ENCODE peak calls at places on chromosomes 13 and 19, in nine cellular contexts. One of them, this sample, is unnamed.

GRCh38 chr19:5850743-5851293 is 431 bp downstream of the FUT3 start:
- DNase-seq in OCI-LY7: peak
- DNase-seq in lower lobe of right lung: peak
- DNase-seq in H1: no peak
- DNase-seq in A549: no peak
- DNase-seq in bronchial epithelial cell: peak
- DNase-seq in mammary epithelial cell: peak
- DNase-seq in foreskin fibroblast: peak
- DNase-seq in Panc1: no peak
- DNase-seq in this sample: no peak

GRCh38 chr13:80717834-80718233 is 376.9 kb upstream of the SPRY2 start:
- DNase-seq in OCI-LY7: no peak
- DNase-seq in lower lobe of right lung: no peak
- DNase-seq in H1: no peak
- DNase-seq in A549: no peak
- DNase-seq in bronchial epithelial cell: no peak
- DNase-seq in mammary epithelial cell: no peak
- DNase-seq in foreskin fibroblast: no peak
- DNase-seq in Panc1: no peak
- DNase-seq in this sample: no peak

GRCh38 chr19:42316223-42317211 is 3.4 kb downstream of the TMEM145 start:
- DNase-seq in OCI-LY7: peak
- DNase-seq in lower lobe of right lung: peak
- DNase-seq in H1: no peak
- DNase-seq in A549: peak
- DNase-seq in bronchial epithelial cell: no peak
- DNase-seq in mammary epithelial cell: no peak
- DNase-seq in foreskin fibroblast: no peak
- DNase-seq in Panc1: no peak
- DNase-seq in this sample: peak

GRCh38 chr19:7701049-7701653 is 780 bp downstream of the FCER2 start:
- DNase-seq in OCI-LY7: no peak
- DNase-seq in lower lobe of right lung: no peak
- DNase-seq in H1: no peak
- DNase-seq in A549: no peak
- DNase-seq in bronchial epithelial cell: no peak
- DNase-seq in mammary epithelial cell: no peak
- DNase-seq in foreskin fibroblast: no peak
- DNase-seq in Panc1: no peak
- DNase-seq in this sample: peak

GRCh38 chr19:55146078-55146647 is 2.8 kb downstream of the TNNT1 start:
- DNase-seq in OCI-LY7: peak
- DNase-seq in lower lobe of right lung: no peak
- DNase-seq in H1: peak
- DNase-seq in A549: peak
- DNase-seq in bronchial epithelial cell: no peak
- DNase-seq in mammary epithelial cell: peak
- DNase-seq in foreskin fibroblast: no peak
- DNase-seq in Panc1: no peak
- DNase-seq in this sample: no peak

GRCh38 chr19:53365134-53365898 is at the start of gene ZNF525:
- DNase-seq in OCI-LY7: peak
- DNase-seq in lower lobe of right lung: peak
- DNase-seq in H1: peak
- DNase-seq in A549: peak
- DNase-seq in bronchial epithelial cell: peak
- DNase-seq in mammary epithelial cell: peak
- DNase-seq in foreskin fibroblast: peak
- DNase-seq in Panc1: peak
- DNase-seq in this sample: peak

GRCh38 chr19:8827277-8827676 is 4.8 kb downstream of the ZNF558 start:
- DNase-seq in OCI-LY7: no peak
- DNase-seq in lower lobe of right lung: no peak
- DNase-seq in H1: no peak
- DNase-seq in A549: no peak
- DNase-seq in bronchial epithelial cell: no peak
- DNase-seq in mammary epithelial cell: no peak
- DNase-seq in foreskin fibroblast: no peak
- DNase-seq in Panc1: no peak
- DNase-seq in this sample: no peak

GRCh38 chr13:105016266-105016665 is 1519.2 kb downstream of the EFNB2 start:
- DNase-seq in OCI-LY7: no peak
- DNase-seq in lower lobe of right lung: no peak
- DNase-seq in H1: no peak
- DNase-seq in A549: no peak
- DNase-seq in bronchial epithelial cell: no peak
- DNase-seq in mammary epithelial cell: no peak
- DNase-seq in foreskin fibroblast: no peak
- DNase-seq in Panc1: no peak
- DNase-seq in this sample: no peak

GRCh38 chr13:49140910-49141611 is 79.1 kb upstream of the MLNR start:
- DNase-seq in OCI-LY7: no peak
- DNase-seq in lower lobe of right lung: no peak
- DNase-seq in H1: no peak
- DNase-seq in A549: no peak
- DNase-seq in bronchial epithelial cell: no peak
- DNase-seq in mammary epithelial cell: no peak
- DNase-seq in foreskin fibroblast: no peak
- DNase-seq in Panc1: no peak
- DNase-seq in this sample: no peak

GRCh38 chr13:113851826-113852535 is 11.9 kb downstream of the GAS6 start:
- DNase-seq in OCI-LY7: no peak
- DNase-seq in lower lobe of right lung: no peak
- DNase-seq in H1: peak
- DNase-seq in A549: no peak
- DNase-seq in bronchial epithelial cell: no peak
- DNase-seq in mammary epithelial cell: no peak
- DNase-seq in foreskin fibroblast: no peak
- DNase-seq in Panc1: no peak
- DNase-seq in this sample: no peak

GRCh38 chr13:57832187-57832586 is 200.6 kb downstream of the PCDH17 start:
- DNase-seq in OCI-LY7: no peak
- DNase-seq in lower lobe of right lung: no peak
- DNase-seq in H1: no peak
- DNase-seq in A549: no peak
- DNase-seq in bronchial epithelial cell: no peak
- DNase-seq in mammary epithelial cell: no peak
- DNase-seq in foreskin fibroblast: no peak
- DNase-seq in Panc1: no peak
- DNase-seq in this sample: no peak

GRCh38 chr19:10191347-10191746 is 3.4 kb downstream of the DNMT1 start:
- DNase-seq in OCI-LY7: no peak
- DNase-seq in lower lobe of right lung: no peak
- DNase-seq in H1: no peak
- DNase-seq in A549: peak
- DNase-seq in bronchial epithelial cell: no peak
- DNase-seq in mammary epithelial cell: no peak
- DNase-seq in foreskin fibroblast: peak
- DNase-seq in Panc1: no peak
- DNase-seq in this sample: no peak

GRCh38 chr19:4326837-4327251 is 11.8 kb downstream of the STAP2 start:
- DNase-seq in OCI-LY7: no peak
- DNase-seq in lower lobe of right lung: no peak
- DNase-seq in H1: peak
- DNase-seq in A549: no peak
- DNase-seq in bronchial epithelial cell: no peak
- DNase-seq in mammary epithelial cell: no peak
- DNase-seq in foreskin fibroblast: no peak
- DNase-seq in Panc1: no peak
- DNase-seq in this sample: no peak

GRCh38 chr19:9945319-9945966 is 9.1 kb upstream of the OLFM2 start:
- DNase-seq in OCI-LY7: no peak
- DNase-seq in lower lobe of right lung: peak
- DNase-seq in H1: no peak
- DNase-seq in A549: peak
- DNase-seq in bronchial epithelial cell: peak
- DNase-seq in mammary epithelial cell: peak
- DNase-seq in foreskin fibroblast: peak
- DNase-seq in Panc1: no peak
- DNase-seq in this sample: no peak

GRCh38 chr13:84574851-84575250 is 692.6 kb upstream of the SLITRK1 start:
- DNase-seq in OCI-LY7: no peak
- DNase-seq in lower lobe of right lung: no peak
- DNase-seq in H1: no peak
- DNase-seq in A549: peak
- DNase-seq in bronchial epithelial cell: peak
- DNase-seq in mammary epithelial cell: no peak
- DNase-seq in foreskin fibroblast: peak
- DNase-seq in Panc1: no peak
- DNase-seq in this sample: no peak
- TF ChIP-seq CTCF in OCI-LY7: peak
- TF ChIP-seq CTCF in lower lobe of right lung: no peak
- TF ChIP-seq CTCF in H1: no peak
- TF ChIP-seq CTCF in A549: no peak
- TF ChIP-seq CTCF in bronchial epithelial cell: peak
- TF ChIP-seq CTCF in mammary epithelial cell: peak
- TF ChIP-seq CTCF in foreskin fibroblast: peak
- TF ChIP-seq CTCF in Panc1: peak
- TF ChIP-seq CTCF in this sample: no peak

DNA sequence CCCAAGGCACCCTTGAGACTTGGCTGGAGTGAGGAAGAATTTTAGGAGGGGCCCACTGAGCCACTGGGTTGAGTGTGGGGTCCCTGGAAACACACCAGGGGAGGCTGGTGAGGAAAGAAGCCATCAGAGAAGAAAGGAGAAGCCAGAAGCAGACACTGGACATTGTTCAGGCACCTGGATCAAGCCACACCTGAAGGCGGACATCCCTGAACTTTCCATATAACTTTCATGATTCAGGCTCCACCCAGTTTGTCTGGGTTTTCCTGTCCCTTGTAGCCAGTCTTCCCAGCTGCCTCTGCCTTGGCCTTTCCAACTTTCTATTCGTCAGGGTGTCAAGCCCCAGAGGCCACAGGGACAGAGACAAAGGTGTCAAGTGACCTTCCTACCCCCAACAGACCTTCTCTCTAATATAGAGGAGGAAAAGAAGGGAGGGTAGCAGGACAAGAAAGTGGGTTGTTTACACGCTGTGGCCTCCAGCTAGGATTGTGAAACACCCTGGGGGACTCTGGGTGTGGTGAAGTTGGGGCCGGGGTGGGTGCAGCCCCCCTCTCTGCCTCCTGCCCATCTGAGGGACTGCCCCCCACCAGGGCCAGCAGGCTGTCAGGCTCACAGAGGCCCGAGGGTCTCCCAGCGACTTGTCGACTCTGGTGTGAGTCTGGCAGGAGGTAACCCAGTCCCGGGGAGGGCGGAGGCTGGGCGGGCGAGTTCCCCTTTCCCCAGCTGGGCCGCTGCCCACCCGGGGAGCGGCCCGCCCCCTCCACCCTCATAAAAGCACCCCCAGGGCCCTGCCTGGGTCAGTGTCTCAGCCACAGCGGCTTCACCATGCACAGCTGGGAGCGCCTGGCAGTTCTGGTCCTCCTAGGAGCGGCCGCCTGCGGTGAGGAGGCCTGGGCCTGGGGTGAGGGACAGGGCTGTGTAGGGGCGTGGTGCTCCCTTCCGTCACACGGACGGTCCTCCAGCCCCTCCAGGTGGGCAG is at the start of gene CFD:
- DNase-seq in OCI-LY7: no peak
- DNase-seq in lower lobe of right lung: peak
- DNase-seq in H1: no peak
- DNase-seq in A549: no peak
- DNase-seq in bronchial epithelial cell: no peak
- DNase-seq in mammary epithelial cell: no peak
- DNase-seq in foreskin fibroblast: no peak
- DNase-seq in Panc1: no peak
- DNase-seq in this sample: no peak
- H3K4me3 ChIP-seq in OCI-LY7: peak
- H3K4me3 ChIP-seq in lower lobe of right lung: peak
- H3K4me3 ChIP-seq in H1: no peak
- H3K4me3 ChIP-seq in A549: peak
- H3K4me3 ChIP-seq in bronchial epithelial cell: peak
- H3K4me3 ChIP-seq in mammary epithelial cell: no peak
- H3K4me3 ChIP-seq in foreskin fibroblast: peak
- H3K4me3 ChIP-seq in Panc1: peak
- H3K4me3 ChIP-seq in this sample: no peak

GRCh38 chr13:72652681-72653080 is 74.7 kb downstream of the MZT1 start:
- DNase-seq in OCI-LY7: no peak
- DNase-seq in lower lobe of right lung: no peak
- DNase-seq in H1: no peak
- DNase-seq in A549: no peak
- DNase-seq in bronchial epithelial cell: peak
- DNase-seq in mammary epithelial cell: peak
- DNase-seq in foreskin fibroblast: no peak
- DNase-seq in Panc1: no peak
- DNase-seq in this sample: no peak

GRCh38 chr13:72648513-72649065 is 78.8 kb downstream of the MZT1 start:
- DNase-seq in OCI-LY7: no peak
- DNase-seq in lower lobe of right lung: no peak
- DNase-seq in H1: no peak
- DNase-seq in A549: peak
- DNase-seq in bronchial epithelial cell: no peak
- DNase-seq in mammary epithelial cell: no peak
- DNase-seq in foreskin fibroblast: no peak
- DNase-seq in Panc1: no peak
- DNase-seq in this sample: no peak

GRCh38 chr13:72656357-72656756 is 71.1 kb downstream of the MZT1 start:
- DNase-seq in OCI-LY7: no peak
- DNase-seq in lower lobe of right lung: no peak
- DNase-seq in H1: no peak
- DNase-seq in A549: no peak
- DNase-seq in bronchial epithelial cell: no peak
- DNase-seq in mammary epithelial cell: no peak
- DNase-seq in foreskin fibroblast: no peak
- DNase-seq in Panc1: no peak
- DNase-seq in this sample: no peak

GRCh38 chr13:72645521-72645920 is 81.9 kb downstream of the MZT1 start:
- DNase-seq in OCI-LY7: no peak
- DNase-seq in lower lobe of right lung: no peak
- DNase-seq in H1: no peak
- DNase-seq in A549: no peak
- DNase-seq in bronchial epithelial cell: no peak
- DNase-seq in mammary epithelial cell: no peak
- DNase-seq in foreskin fibroblast: no peak
- DNase-seq in Panc1: no peak
- DNase-seq in this sample: no peak

GRCh38 chr13:72651196-72651595 is 76.2 kb downstream of the MZT1 start:
- DNase-seq in OCI-LY7: no peak
- DNase-seq in lower lobe of right lung: no peak
- DNase-seq in H1: no peak
- DNase-seq in A549: no peak
- DNase-seq in bronchial epithelial cell: peak
- DNase-seq in mammary epithelial cell: no peak
- DNase-seq in foreskin fibroblast: no peak
- DNase-seq in Panc1: no peak
- DNase-seq in this sample: no peak
- TF ChIP-seq CTCF in OCI-LY7: peak
- TF ChIP-seq CTCF in lower lobe of right lung: no peak
- TF ChIP-seq CTCF in H1: no peak
- TF ChIP-seq CTCF in A549: no peak
- TF ChIP-seq CTCF in bronchial epithelial cell: peak
- TF ChIP-seq CTCF in mammary epithelial cell: peak
- TF ChIP-seq CTCF in foreskin fibroblast: no peak
- TF ChIP-seq CTCF in Panc1: peak
- TF ChIP-seq CTCF in this sample: no peak

DNA sequence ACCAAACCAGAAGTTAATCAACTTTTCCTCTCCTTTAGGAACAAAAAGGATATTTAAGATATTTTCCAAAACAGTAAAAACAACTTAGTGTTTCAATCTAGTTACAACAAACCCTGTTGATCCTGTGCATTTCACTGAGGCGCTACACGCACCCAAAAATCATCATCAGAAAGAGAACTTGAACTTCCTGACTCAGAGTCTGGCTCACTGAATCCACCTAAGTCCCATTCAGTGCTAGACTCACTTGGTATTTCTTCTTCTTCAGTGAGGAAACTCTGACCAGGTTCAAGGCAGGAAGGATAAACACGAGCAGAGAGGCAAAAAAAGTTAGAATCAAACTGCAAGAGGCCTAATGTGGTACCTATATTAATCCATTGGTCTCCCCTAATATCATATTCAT is 2.2 kb downstream of the KBTBD6 start:
- DNase-seq in OCI-LY7: peak
- DNase-seq in lower lobe of right lung: no peak
- DNase-seq in H1: no peak
- DNase-seq in A549: no peak
- DNase-seq in bronchial epithelial cell: no peak
- DNase-seq in mammary epithelial cell: no peak
- DNase-seq in foreskin fibroblast: no peak
- DNase-seq in Panc1: no peak
- DNase-seq in this sample: no peak
- H3K4me3 ChIP-seq in OCI-LY7: peak
- H3K4me3 ChIP-seq in lower lobe of right lung: no peak
- H3K4me3 ChIP-seq in H1: no peak
- H3K4me3 ChIP-seq in A549: no peak
- H3K4me3 ChIP-seq in bronchial epithelial cell: no peak
- H3K4me3 ChIP-seq in mammary epithelial cell: peak
- H3K4me3 ChIP-seq in foreskin fibroblast: peak
- H3K4me3 ChIP-seq in Panc1: peak
- H3K4me3 ChIP-seq in this sample: no peak